ENCODE peak calls at places on chromosomes 16 and 17, in five cellular contexts. One of them, this sample, is unnamed.

GRCh38 chr17:40598928-40599627 is 33.8 kb upstream of the CCR7 start:
- DNase-seq in IMR-90: peak
- DNase-seq in H1: no peak
- DNase-seq in H9: no peak
- DNase-seq in neuronal stem cell: no peak
- DNase-seq in this sample: no peak

GRCh38 chr16:53212899-53213235 is 158.1 kb downstream of the CHD9 start:
- DNase-seq in IMR-90: no peak
- DNase-seq in neuronal stem cell: no peak
- DNase-seq in H9: no peak
- DNase-seq in H1: no peak
- DNase-seq in this sample: no peak

GRCh38 chr17:80941171-80941570 is 50.5 kb upstream of the CHMP6 start:
- DNase-seq in H1: no peak
- DNase-seq in neuronal stem cell: no peak
- DNase-seq in IMR-90: no peak
- DNase-seq in H9: no peak
- DNase-seq in this sample: no peak

GRCh38 chr17:32516450-32516849 is 29.7 kb downstream of the CDK5R1 start:
- DNase-seq in H1: no peak
- DNase-seq in H9: no peak
- DNase-seq in IMR-90: no peak
- DNase-seq in neuronal stem cell: no peak
- DNase-seq in this sample: no peak

GRCh38 chr17:57211543-57211942 is 44.8 kb upstream of the MSI2 start:
- DNase-seq in neuronal stem cell: no peak
- DNase-seq in H9: no peak
- DNase-seq in IMR-90: peak
- DNase-seq in H1: no peak
- DNase-seq in this sample: peak

GRCh38 chr16:66270333-66270927 is 96.1 kb upstream of the CDH5 start:
- DNase-seq in neuronal stem cell: peak
- DNase-seq in IMR-90: peak
- DNase-seq in H1: peak
- DNase-seq in H9: peak
- DNase-seq in this sample: peak

GRCh38 chr17:73017653-73018052 is 74.8 kb downstream of the SLC39A11 start:
- DNase-seq in IMR-90: peak
- DNase-seq in H9: no peak
- DNase-seq in neuronal stem cell: no peak
- DNase-seq in H1: no peak
- DNase-seq in this sample: peak

GRCh38 chr17:63780507-63780906 is 6.5 kb downstream of the DDX42 start:
- DNase-seq in neuronal stem cell: no peak
- DNase-seq in H9: no peak
- DNase-seq in H1: no peak
- DNase-seq in IMR-90: peak
- DNase-seq in this sample: peak

GRCh38 chr16:59385953-59386352 is 651.8 kb upstream of the GOT2 start:
- DNase-seq in H1: no peak
- DNase-seq in IMR-90: peak
- DNase-seq in H9: no peak
- DNase-seq in neuronal stem cell: no peak
- DNase-seq in this sample: peak

GRCh38 chr16:49494386-49495150 is 121.0 kb downstream of the C16orf78 start:
- DNase-seq in neuronal stem cell: no peak
- DNase-seq in IMR-90: no peak
- DNase-seq in H1: no peak
- DNase-seq in H9: no peak
- DNase-seq in this sample: no peak

GRCh38 chr17:7557825-7558543 is 566 bp upstream of the TNFSF13 start:
- DNase-seq in IMR-90: peak
- DNase-seq in H1: peak
- DNase-seq in neuronal stem cell: no peak
- DNase-seq in H9: peak
- DNase-seq in this sample: no peak

GRCh38 chr17:39903158-39903884 is 15.1 kb downstream of the GSDMB start:
- DNase-seq in H9: no peak
- DNase-seq in H1: no peak
- DNase-seq in neuronal stem cell: no peak
- DNase-seq in IMR-90: no peak
- DNase-seq in this sample: peak

GRCh38 chr17:79102214-79102613 is 27.6 kb downstream of the ENGASE start:
- DNase-seq in H9: no peak
- DNase-seq in neuronal stem cell: no peak
- DNase-seq in H1: no peak
- DNase-seq in IMR-90: no peak
- DNase-seq in this sample: no peak

DNA sequence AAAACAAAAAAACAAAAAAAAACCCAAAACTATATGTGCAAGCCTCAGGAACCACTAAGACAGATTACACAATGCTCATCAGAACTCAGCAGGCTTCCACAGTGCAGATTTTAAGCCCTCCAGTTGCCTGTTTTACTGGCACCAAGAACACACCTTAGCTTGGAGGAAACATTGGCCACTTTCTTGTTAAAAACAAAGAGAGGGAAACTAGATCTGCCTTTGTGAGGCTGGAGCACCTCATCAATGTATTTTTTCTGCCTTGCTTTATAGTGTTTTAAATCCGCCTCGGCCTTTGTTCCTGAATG is 343.8 kb downstream of the WWOX start:
- DNase-seq in IMR-90: no peak
- DNase-seq in neuronal stem cell: no peak
- DNase-seq in H9: no peak
- DNase-seq in H1: peak
- DNase-seq in this sample: no peak
- H2AFZ ChIP-seq in IMR-90: no peak
- H2AFZ ChIP-seq in neuronal stem cell: peak
- H2AFZ ChIP-seq in H9: no peak
- H2AFZ ChIP-seq in H1: peak
- H2AFZ ChIP-seq in this sample: no peak

DNA sequence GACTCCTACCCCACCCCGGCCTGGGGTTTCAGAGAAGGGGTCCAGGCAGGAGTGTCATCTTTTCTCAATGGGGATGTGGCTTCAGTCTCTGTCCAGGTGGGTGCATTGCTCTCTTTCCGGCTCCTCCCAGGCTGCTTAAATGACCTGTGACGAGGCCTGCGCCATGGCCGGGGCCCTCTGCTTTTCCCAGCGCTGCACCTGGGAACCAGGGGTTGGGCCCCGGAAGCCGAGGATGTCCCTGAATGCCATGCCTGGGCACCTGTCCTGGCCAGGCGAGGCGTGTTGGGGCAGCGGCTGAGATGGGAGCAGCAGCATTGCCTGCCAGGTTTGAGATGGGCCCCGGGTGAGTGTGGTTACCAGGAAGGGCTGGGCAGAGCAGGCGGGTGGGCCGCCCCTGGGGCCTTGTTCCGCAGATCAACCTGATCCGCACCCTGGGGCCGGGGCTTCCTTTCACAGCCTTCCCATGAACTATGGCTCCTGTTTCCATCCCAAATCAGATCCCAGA is 147.4 kb downstream of the SEC14L1 start:
- DNase-seq in IMR-90: no peak
- DNase-seq in neuronal stem cell: no peak
- DNase-seq in H1: no peak
- DNase-seq in H9: no peak
- DNase-seq in this sample: no peak
- H2BK15ac ChIP-seq in IMR-90: peak
- H2BK15ac ChIP-seq in neuronal stem cell: peak
- H2BK15ac ChIP-seq in H1: peak
- H2BK15ac ChIP-seq in H9: no peak
- H2BK15ac ChIP-seq in this sample: peak

GRCh38 chr17:12664894-12665262 is 812 bp upstream of the MYOCD start:
- DNase-seq in neuronal stem cell: no peak
- DNase-seq in H1: no peak
- DNase-seq in IMR-90: no peak
- DNase-seq in H9: no peak
- DNase-seq in this sample: no peak
- H4K91ac ChIP-seq in neuronal stem cell: no peak
- H4K91ac ChIP-seq in H1: no peak
- H4K91ac ChIP-seq in IMR-90: peak
- H4K91ac ChIP-seq in H9: no peak
- H4K91ac ChIP-seq in this sample: no peak

GRCh38 chr16:86681440-86681838 is 103.1 kb downstream of the FOXL1 start:
- DNase-seq in neuronal stem cell: no peak
- DNase-seq in IMR-90: no peak
- DNase-seq in H1: no peak
- DNase-seq in H9: no peak
- DNase-seq in this sample: no peak
- H2AFZ ChIP-seq in neuronal stem cell: no peak
- H2AFZ ChIP-seq in IMR-90: peak
- H2AFZ ChIP-seq in H1: no peak
- H2AFZ ChIP-seq in H9: no peak
- H2AFZ ChIP-seq in this sample: no peak

DNA sequence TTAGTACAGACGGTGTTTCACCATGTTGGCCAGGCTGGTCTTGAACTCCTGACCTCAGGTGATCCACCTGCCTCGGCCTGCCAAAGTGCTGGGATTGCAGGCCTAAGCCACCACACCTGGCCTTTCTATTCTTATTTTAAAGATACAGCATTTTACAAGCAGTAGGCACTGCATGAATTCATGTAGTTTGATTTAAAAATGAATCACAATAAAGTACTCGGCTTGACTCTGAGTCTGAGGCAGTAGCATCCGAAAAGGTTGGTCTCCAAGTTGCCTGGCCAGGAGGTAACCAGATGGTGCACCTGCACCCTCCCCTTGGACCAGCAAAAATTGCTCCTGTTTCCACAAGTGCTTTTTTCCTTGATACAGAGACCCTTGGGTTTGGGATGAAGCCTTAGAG is 35.6 kb downstream of the MAP2K6 start:
- DNase-seq in H1: no peak
- DNase-seq in neuronal stem cell: no peak
- DNase-seq in IMR-90: no peak
- DNase-seq in H9: peak
- DNase-seq in this sample: no peak
- H2BK15ac ChIP-seq in H1: no peak
- H2BK15ac ChIP-seq in neuronal stem cell: no peak
- H2BK15ac ChIP-seq in IMR-90: no peak
- H2BK15ac ChIP-seq in H9: no peak
- H2BK15ac ChIP-seq in this sample: no peak

GRCh38 chr17:43658890-43659289 is 2.8 kb downstream of the MEOX1 start:
- DNase-seq in neuronal stem cell: no peak
- DNase-seq in H9: no peak
- DNase-seq in IMR-90: no peak
- DNase-seq in H1: no peak
- DNase-seq in this sample: no peak

GRCh38 chr17:43660816-43661493 is 767 bp downstream of the MEOX1 start:
- DNase-seq in H9: no peak
- DNase-seq in H1: no peak
- DNase-seq in IMR-90: no peak
- DNase-seq in neuronal stem cell: no peak
- DNase-seq in this sample: no peak

GRCh38 chr17:43660262-43660661 is 1.5 kb downstream of the MEOX1 start:
- DNase-seq in H9: no peak
- DNase-seq in neuronal stem cell: no peak
- DNase-seq in IMR-90: no peak
- DNase-seq in H1: no peak
- DNase-seq in this sample: no peak

GRCh38 chr17:43661699-43662431 is at the start of gene MEOX1:
- DNase-seq in IMR-90: peak
- DNase-seq in neuronal stem cell: no peak
- DNase-seq in H1: no peak
- DNase-seq in H9: no peak
- DNase-seq in this sample: no peak

DNA sequence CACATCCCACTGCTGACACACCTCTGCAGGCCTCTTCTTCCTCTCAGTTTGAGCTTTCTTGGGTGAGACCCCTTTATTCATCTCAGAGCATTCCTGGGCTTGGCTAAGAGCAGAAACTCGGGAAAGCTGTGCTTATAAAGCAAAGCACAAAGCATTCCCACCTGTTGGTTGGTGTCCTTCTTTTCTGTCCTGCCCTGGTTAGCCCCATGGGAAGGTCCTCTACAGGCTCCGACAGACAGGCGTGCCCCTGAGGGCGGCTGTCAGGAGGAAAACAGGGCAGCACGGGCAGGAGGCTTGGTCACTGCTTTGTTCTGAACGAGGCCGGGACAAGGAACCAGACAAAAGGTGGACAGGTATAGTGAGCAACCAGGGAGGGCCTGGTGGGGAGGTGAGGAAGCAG is 1.9 kb downstream of the MEOX1 start:
- DNase-seq in IMR-90: no peak
- DNase-seq in neuronal stem cell: no peak
- DNase-seq in H1: no peak
- DNase-seq in H9: no peak
- DNase-seq in this sample: no peak
- H4K91ac ChIP-seq in IMR-90: no peak
- H4K91ac ChIP-seq in neuronal stem cell: no peak
- H4K91ac ChIP-seq in H1: no peak
- H4K91ac ChIP-seq in H9: no peak
- H4K91ac ChIP-seq in this sample: no peak

GRCh38 chr17:13589658-13590057 is 12.1 kb downstream of the HS3ST3A1 start:
- DNase-seq in IMR-90: no peak
- DNase-seq in H1: no peak
- DNase-seq in neuronal stem cell: no peak
- DNase-seq in H9: no peak
- DNase-seq in this sample: no peak
- H2AFZ ChIP-seq in IMR-90: no peak
- H2AFZ ChIP-seq in H1: no peak
- H2AFZ ChIP-seq in neuronal stem cell: no peak
- H2AFZ ChIP-seq in H9: no peak
- H2AFZ ChIP-seq in this sample: no peak

DNA sequence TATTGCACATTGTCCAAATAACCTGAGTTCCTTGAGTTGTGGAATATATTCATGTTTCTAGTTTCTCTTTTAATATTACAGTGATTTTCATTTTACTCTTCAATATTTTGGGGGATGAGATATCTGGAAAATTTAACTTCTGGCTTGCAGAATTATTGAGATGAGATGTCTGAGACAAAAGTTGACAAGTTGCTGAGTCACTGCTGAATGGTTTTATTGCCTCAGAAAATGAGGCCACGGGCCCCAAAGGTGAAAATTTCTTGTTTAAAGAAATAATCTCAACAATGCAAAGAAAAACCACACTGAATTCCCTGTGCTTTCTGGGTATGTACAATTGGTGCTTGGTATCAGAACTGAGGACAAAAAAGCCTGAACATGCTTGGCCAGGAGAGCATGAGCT is 129.2 kb upstream of the TOM1L1 start:
- DNase-seq in H1: no peak
- DNase-seq in H9: no peak
- DNase-seq in neuronal stem cell: no peak
- DNase-seq in IMR-90: no peak
- DNase-seq in this sample: no peak
- H2BK15ac ChIP-seq in H1: no peak
- H2BK15ac ChIP-seq in H9: no peak
- H2BK15ac ChIP-seq in neuronal stem cell: no peak
- H2BK15ac ChIP-seq in IMR-90: no peak
- H2BK15ac ChIP-seq in this sample: no peak